ENCODE peak calls at places on chromosome 2, in four cellular contexts. A, M, X and S are unnamed samples.

GRCh38 chr2:207432471-207432870 is 97.3 kb upstream of the CREB1 start:
- DNase-seq in A (no peak), X (no peak), M (no peak), S (no peak)

GRCh38 chr2:230863442-230864121 is 1.2 kb upstream of the ITM2C start:
- DNase-seq in M (no peak), X (no peak), A (no peak), S (peak)

GRCh38 chr2:150644298-150645067 is 157.0 kb upstream of the RND3 start:
- DNase-seq in X (no peak), A (no peak), M (no peak), S (no peak)

GRCh38 chr2:127416486-127417001 is 1.7 kb upstream of the PROC start:
- DNase-seq in X (no peak), M (no peak), A (no peak), S (no peak)

GRCh38 chr2:63163231-63163845 is 112.7 kb downstream of the OTX1 start:
- DNase-seq in A (no peak), M (no peak), X (no peak), S (no peak)

GRCh38 chr2:176534798-176535479 is 265.7 kb downstream of the MTX2 start:
- DNase-seq in A (no peak), M (no peak), X (no peak), S (no peak)

GRCh38 chr2:241217320-241218031 is 29.0 kb downstream of the ANO7 start:
- DNase-seq in X (no peak), M (peak), A (peak), S (peak)

GRCh38 chr2:42834161-42834560 is 41.8 kb upstream of the HAAO start:
- DNase-seq in M (peak), A (no peak), X (no peak), S (no peak)

GRCh38 chr2:181123798-181124217 is 143.4 kb downstream of the UBE2E3 start:
- DNase-seq in M (peak), X (no peak), A (no peak), S (peak)

GRCh38 chr2:28662468-28663095 is 89.0 kb upstream of the PPP1CB start:
- DNase-seq in M (no peak), X (no peak), A (peak), S (peak)

GRCh38 chr2:158745067-158745865 is 49.9 kb upstream of the DAPL1 start:
- DNase-seq in M (peak), X (peak), A (peak), S (peak)

GRCh38 chr2:40434638-40435296 is 17.1 kb downstream of the SLC8A1 start:
- DNase-seq in X (peak), M (no peak), A (no peak), S (no peak)

GRCh38 chr2:156930423-156930822 is 327.1 kb upstream of the GALNT5 start:
- DNase-seq in A (no peak), M (no peak), X (no peak), S (no peak)

GRCh38 chr2:54906711-54907110 is 143.5 kb downstream of the RTN4 start:
- DNase-seq in A (no peak), X (no peak), M (peak), S (no peak)

GRCh38 chr2:195566201-195566600 is 90.8 kb upstream of the SLC39A10 start:
- DNase-seq in X (no peak), M (no peak), A (no peak), S (no peak)

GRCh38 chr2:28606986-28607441 is 111.2 kb downstream of the PLB1 start:
- DNase-seq in M (peak), A (peak), X (no peak), S (no peak)

GRCh38 chr2:214004463-214004862 is 406.4 kb upstream of the VWC2L start:
- DNase-seq in X (no peak), A (no peak), M (peak), S (no peak)
- H3K4me3 ChIP-seq in X (no peak), A (no peak), M (no peak), S (no peak)

DNA sequence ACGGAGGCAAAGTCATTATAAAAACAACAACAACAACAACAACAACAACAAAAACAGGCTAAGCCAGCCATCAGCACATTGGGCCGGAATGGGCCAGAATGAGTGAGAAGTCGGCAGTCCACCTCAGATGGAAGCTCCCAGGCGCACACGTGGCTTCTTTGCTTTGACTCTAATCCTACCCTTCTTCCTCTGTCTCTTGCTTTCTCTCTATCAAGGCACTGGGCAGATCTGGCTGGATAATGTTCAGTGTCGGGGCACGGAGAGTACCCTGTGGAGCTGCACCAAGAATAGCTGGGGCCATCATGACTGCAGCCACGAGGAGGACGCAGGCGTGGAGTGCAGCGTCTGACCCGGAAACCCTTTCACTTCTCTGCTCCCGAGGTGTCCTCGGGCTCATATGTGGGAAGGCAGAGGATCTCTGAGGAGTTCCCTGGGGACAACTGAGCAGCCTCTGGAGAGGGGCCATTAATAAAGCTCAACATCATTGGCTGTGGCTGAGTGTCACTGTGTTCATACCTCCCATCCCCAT is 52.2 kb downstream of the MARCO start:
- DNase-seq in M (no peak), X (no peak), A (peak), S (no peak)
- H3K4me3 ChIP-seq in M (no peak), X (no peak), A (no peak), S (no peak)

GRCh38 chr2:85886585-85886984 is 2.2 kb downstream of the ST3GAL5 start:
- DNase-seq in A (peak), X (no peak), M (no peak), S (peak)
- H3K4me3 ChIP-seq in A (no peak), X (peak), M (peak), S (no peak)

DNA sequence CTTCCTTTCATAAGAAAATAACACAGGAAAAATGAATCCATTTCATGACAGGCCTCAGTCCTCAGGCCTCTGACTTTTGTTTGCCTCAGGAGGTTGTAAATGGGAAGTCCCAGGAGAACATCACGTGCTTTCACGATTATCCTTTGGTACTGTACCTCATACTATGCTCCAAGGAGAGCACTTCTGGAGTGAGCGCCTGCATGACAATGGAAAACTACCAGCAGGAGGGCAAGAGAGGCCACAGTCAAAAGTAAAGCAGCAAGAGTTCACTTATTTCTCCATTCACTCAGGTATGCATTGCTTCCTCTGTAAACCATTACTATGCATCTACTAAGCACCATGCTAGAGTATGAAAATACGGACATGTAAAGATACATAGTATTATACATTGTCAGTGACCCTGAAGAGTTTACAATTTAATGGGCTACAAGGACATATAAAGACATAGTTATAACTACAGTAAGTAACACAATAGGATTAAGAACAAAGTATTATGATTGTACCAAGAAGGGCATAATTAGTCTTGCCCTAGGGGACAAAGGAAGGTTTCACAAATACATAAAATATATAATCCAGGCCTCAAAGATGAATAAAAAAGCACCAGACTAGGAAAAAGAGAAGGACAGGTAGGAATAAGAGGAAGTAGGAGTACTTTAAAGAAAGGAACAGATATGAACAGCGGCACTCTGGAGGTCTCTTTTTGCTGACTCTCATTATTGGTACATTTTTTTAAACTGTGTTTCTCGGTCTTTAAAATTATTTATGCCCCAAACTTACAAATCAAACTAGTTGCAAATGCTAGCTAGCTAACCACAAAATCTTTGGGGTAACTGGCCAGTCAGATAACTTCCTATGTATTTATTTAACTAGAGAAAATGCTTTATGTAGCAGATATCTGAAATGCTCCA is 806.7 kb downstream of the NRXN1 start:
- DNase-seq in X (no peak), M (peak), A (no peak), S (no peak)
- H3K4me3 ChIP-seq in X (no peak), M (no peak), A (no peak), S (no peak)